ENCODE peak calls at places on chromosomes 13 and 19, in eight cellular contexts. One of them, this sample, is unnamed.

GRCh38 chr13:26784704-26785639 is 24.4 kb upstream of the GPR12 start:
- DNase-seq in astrocyte of the spinal cord: no peak
- DNase-seq in RWPE1: no peak
- DNase-seq in endodermal cell: peak
- DNase-seq in BJ: no peak
- DNase-seq in activated CD8-positive, alpha-beta T cell treated with anti-CD3 and anti-CD28 coated beads for 36 hours: peak
- DNase-seq in hepatocyte: no peak
- DNase-seq in mucosa of descending colon: peak
- DNase-seq in this sample: no peak

GRCh38 chr13:102569488-102569887 is 27.3 kb upstream of the TPP2 start:
- DNase-seq in astrocyte of the spinal cord: no peak
- DNase-seq in RWPE1: no peak
- DNase-seq in endodermal cell: no peak
- DNase-seq in BJ: peak
- DNase-seq in activated CD8-positive, alpha-beta T cell treated with anti-CD3 and anti-CD28 coated beads for 36 hours: no peak
- DNase-seq in hepatocyte: no peak
- DNase-seq in mucosa of descending colon: no peak
- DNase-seq in this sample: no peak

GRCh38 chr13:23621316-23621645 is 51.1 kb downstream of the TNFRSF19 start:
- DNase-seq in astrocyte of the spinal cord: peak
- DNase-seq in RWPE1: peak
- DNase-seq in endodermal cell: no peak
- DNase-seq in BJ: peak
- DNase-seq in activated CD8-positive, alpha-beta T cell treated with anti-CD3 and anti-CD28 coated beads for 36 hours: peak
- DNase-seq in hepatocyte: peak
- DNase-seq in mucosa of descending colon: no peak
- DNase-seq in this sample: no peak

GRCh38 chr13:38099751-38100150 is 230.2 kb upstream of the TRPC4 start:
- DNase-seq in astrocyte of the spinal cord: no peak
- DNase-seq in RWPE1: no peak
- DNase-seq in endodermal cell: no peak
- DNase-seq in BJ: no peak
- DNase-seq in activated CD8-positive, alpha-beta T cell treated with anti-CD3 and anti-CD28 coated beads for 36 hours: no peak
- DNase-seq in hepatocyte: no peak
- DNase-seq in mucosa of descending colon: no peak
- DNase-seq in this sample: no peak

GRCh38 chr13:30872685-30873443 is 33.2 kb upstream of the MEDAG start:
- DNase-seq in astrocyte of the spinal cord: peak
- DNase-seq in RWPE1: no peak
- DNase-seq in endodermal cell: peak
- DNase-seq in BJ: peak
- DNase-seq in activated CD8-positive, alpha-beta T cell treated with anti-CD3 and anti-CD28 coated beads for 36 hours: no peak
- DNase-seq in hepatocyte: peak
- DNase-seq in mucosa of descending colon: no peak
- DNase-seq in this sample: peak

GRCh38 chr19:35845215-35846037 is 6.9 kb downstream of the NPHS1 start:
- DNase-seq in astrocyte of the spinal cord: no peak
- DNase-seq in RWPE1: peak
- DNase-seq in endodermal cell: peak
- DNase-seq in BJ: no peak
- DNase-seq in activated CD8-positive, alpha-beta T cell treated with anti-CD3 and anti-CD28 coated beads for 36 hours: no peak
- DNase-seq in hepatocyte: peak
- DNase-seq in mucosa of descending colon: peak
- DNase-seq in this sample: no peak

GRCh38 chr13:74398599-74398998 is 264.4 kb upstream of the KLF12 start:
- DNase-seq in astrocyte of the spinal cord: no peak
- DNase-seq in RWPE1: no peak
- DNase-seq in endodermal cell: no peak
- DNase-seq in BJ: no peak
- DNase-seq in activated CD8-positive, alpha-beta T cell treated with anti-CD3 and anti-CD28 coated beads for 36 hours: no peak
- DNase-seq in hepatocyte: no peak
- DNase-seq in mucosa of descending colon: no peak
- DNase-seq in this sample: no peak

GRCh38 chr19:19866599-19867248 is 1.0 kb downstream of the ZNF253 start:
- DNase-seq in astrocyte of the spinal cord: no peak
- DNase-seq in RWPE1: peak
- DNase-seq in endodermal cell: peak
- DNase-seq in BJ: no peak
- DNase-seq in activated CD8-positive, alpha-beta T cell treated with anti-CD3 and anti-CD28 coated beads for 36 hours: peak
- DNase-seq in hepatocyte: peak
- DNase-seq in mucosa of descending colon: no peak
- DNase-seq in this sample: no peak

GRCh38 chr13:32905063-32905863 is 111.0 kb upstream of the KL start:
- DNase-seq in astrocyte of the spinal cord: no peak
- DNase-seq in RWPE1: peak
- DNase-seq in endodermal cell: no peak
- DNase-seq in BJ: no peak
- DNase-seq in activated CD8-positive, alpha-beta T cell treated with anti-CD3 and anti-CD28 coated beads for 36 hours: peak
- DNase-seq in hepatocyte: no peak
- DNase-seq in mucosa of descending colon: no peak
- DNase-seq in this sample: no peak

GRCh38 chr13:105202384-105202783 is 1333.1 kb downstream of the EFNB2 start:
- DNase-seq in astrocyte of the spinal cord: peak
- DNase-seq in RWPE1: no peak
- DNase-seq in endodermal cell: no peak
- DNase-seq in BJ: no peak
- DNase-seq in activated CD8-positive, alpha-beta T cell treated with anti-CD3 and anti-CD28 coated beads for 36 hours: no peak
- DNase-seq in hepatocyte: peak
- DNase-seq in mucosa of descending colon: no peak
- DNase-seq in this sample: no peak

GRCh38 chr13:41411536-41411935 is 45.8 kb upstream of the RGCC start:
- DNase-seq in astrocyte of the spinal cord: peak
- DNase-seq in RWPE1: peak
- DNase-seq in endodermal cell: peak
- DNase-seq in BJ: peak
- DNase-seq in activated CD8-positive, alpha-beta T cell treated with anti-CD3 and anti-CD28 coated beads for 36 hours: no peak
- DNase-seq in hepatocyte: peak
- DNase-seq in mucosa of descending colon: no peak
- DNase-seq in this sample: peak

GRCh38 chr13:40271931-40272775 is 394.3 kb downstream of the FOXO1 start:
- DNase-seq in astrocyte of the spinal cord: peak
- DNase-seq in RWPE1: peak
- DNase-seq in endodermal cell: peak
- DNase-seq in BJ: peak
- DNase-seq in activated CD8-positive, alpha-beta T cell treated with anti-CD3 and anti-CD28 coated beads for 36 hours: peak
- DNase-seq in hepatocyte: peak
- DNase-seq in mucosa of descending colon: no peak
- DNase-seq in this sample: peak

GRCh38 chr19:10112895-10113591 is 1.6 kb downstream of the P2RY11 start:
- DNase-seq in astrocyte of the spinal cord: no peak
- DNase-seq in RWPE1: no peak
- DNase-seq in endodermal cell: peak
- DNase-seq in BJ: no peak
- DNase-seq in activated CD8-positive, alpha-beta T cell treated with anti-CD3 and anti-CD28 coated beads for 36 hours: peak
- DNase-seq in hepatocyte: peak
- DNase-seq in mucosa of descending colon: peak
- DNase-seq in this sample: no peak

GRCh38 chr19:7101498-7102253 is 32.2 kb downstream of the ZNF557 start:
- DNase-seq in astrocyte of the spinal cord: no peak
- DNase-seq in RWPE1: no peak
- DNase-seq in endodermal cell: no peak
- DNase-seq in BJ: no peak
- DNase-seq in activated CD8-positive, alpha-beta T cell treated with anti-CD3 and anti-CD28 coated beads for 36 hours: no peak
- DNase-seq in hepatocyte: no peak
- DNase-seq in mucosa of descending colon: no peak
- DNase-seq in this sample: no peak

GRCh38 chr19:391726-392374 is 17.1 kb downstream of the C2CD4C start:
- DNase-seq in astrocyte of the spinal cord: no peak
- DNase-seq in RWPE1: no peak
- DNase-seq in endodermal cell: no peak
- DNase-seq in BJ: no peak
- DNase-seq in activated CD8-positive, alpha-beta T cell treated with anti-CD3 and anti-CD28 coated beads for 36 hours: no peak
- DNase-seq in hepatocyte: no peak
- DNase-seq in mucosa of descending colon: peak
- DNase-seq in this sample: no peak

GRCh38 chr13:49367640-49368431 is 76.0 kb downstream of the CAB39L start:
- DNase-seq in astrocyte of the spinal cord: no peak
- DNase-seq in RWPE1: no peak
- DNase-seq in endodermal cell: no peak
- DNase-seq in BJ: no peak
- DNase-seq in activated CD8-positive, alpha-beta T cell treated with anti-CD3 and anti-CD28 coated beads for 36 hours: no peak
- DNase-seq in hepatocyte: no peak
- DNase-seq in mucosa of descending colon: no peak
- DNase-seq in this sample: no peak

GRCh38 chr19:49497047-49497789 is 984 bp downstream of the RPS11 start:
- DNase-seq in astrocyte of the spinal cord: peak
- DNase-seq in RWPE1: peak
- DNase-seq in endodermal cell: peak
- DNase-seq in BJ: no peak
- DNase-seq in activated CD8-positive, alpha-beta T cell treated with anti-CD3 and anti-CD28 coated beads for 36 hours: peak
- DNase-seq in hepatocyte: peak
- DNase-seq in mucosa of descending colon: peak
- DNase-seq in this sample: no peak

GRCh38 chr13:37495046-37495445 is 103.5 kb downstream of the POSTN start:
- DNase-seq in astrocyte of the spinal cord: peak
- DNase-seq in RWPE1: no peak
- DNase-seq in endodermal cell: no peak
- DNase-seq in BJ: no peak
- DNase-seq in activated CD8-positive, alpha-beta T cell treated with anti-CD3 and anti-CD28 coated beads for 36 hours: no peak
- DNase-seq in hepatocyte: no peak
- DNase-seq in mucosa of descending colon: no peak
- DNase-seq in this sample: no peak

GRCh38 chr13:105597573-105597972 is 937.9 kb downstream of the EFNB2 start:
- DNase-seq in astrocyte of the spinal cord: no peak
- DNase-seq in RWPE1: no peak
- DNase-seq in endodermal cell: no peak
- DNase-seq in BJ: no peak
- DNase-seq in activated CD8-positive, alpha-beta T cell treated with anti-CD3 and anti-CD28 coated beads for 36 hours: no peak
- DNase-seq in hepatocyte: no peak
- DNase-seq in mucosa of descending colon: no peak
- DNase-seq in this sample: no peak

GRCh38 chr13:44293908-44294735 is 79.5 kb upstream of the SERP2 start:
- DNase-seq in astrocyte of the spinal cord: peak
- DNase-seq in RWPE1: no peak
- DNase-seq in endodermal cell: no peak
- DNase-seq in BJ: no peak
- DNase-seq in activated CD8-positive, alpha-beta T cell treated with anti-CD3 and anti-CD28 coated beads for 36 hours: no peak
- DNase-seq in hepatocyte: no peak
- DNase-seq in mucosa of descending colon: no peak
- DNase-seq in this sample: no peak

GRCh38 chr13:71525004-71525403 is 342.0 kb downstream of the DACH1 start:
- DNase-seq in astrocyte of the spinal cord: no peak
- DNase-seq in RWPE1: no peak
- DNase-seq in endodermal cell: no peak
- DNase-seq in BJ: peak
- DNase-seq in activated CD8-positive, alpha-beta T cell treated with anti-CD3 and anti-CD28 coated beads for 36 hours: no peak
- DNase-seq in hepatocyte: no peak
- DNase-seq in mucosa of descending colon: no peak
- DNase-seq in this sample: no peak

GRCh38 chr13:104854007-104854406 is 1681.5 kb downstream of the EFNB2 start:
- DNase-seq in astrocyte of the spinal cord: no peak
- DNase-seq in RWPE1: no peak
- DNase-seq in endodermal cell: peak
- DNase-seq in BJ: no peak
- DNase-seq in activated CD8-positive, alpha-beta T cell treated with anti-CD3 and anti-CD28 coated beads for 36 hours: no peak
- DNase-seq in hepatocyte: no peak
- DNase-seq in mucosa of descending colon: no peak
- DNase-seq in this sample: no peak

DNA sequence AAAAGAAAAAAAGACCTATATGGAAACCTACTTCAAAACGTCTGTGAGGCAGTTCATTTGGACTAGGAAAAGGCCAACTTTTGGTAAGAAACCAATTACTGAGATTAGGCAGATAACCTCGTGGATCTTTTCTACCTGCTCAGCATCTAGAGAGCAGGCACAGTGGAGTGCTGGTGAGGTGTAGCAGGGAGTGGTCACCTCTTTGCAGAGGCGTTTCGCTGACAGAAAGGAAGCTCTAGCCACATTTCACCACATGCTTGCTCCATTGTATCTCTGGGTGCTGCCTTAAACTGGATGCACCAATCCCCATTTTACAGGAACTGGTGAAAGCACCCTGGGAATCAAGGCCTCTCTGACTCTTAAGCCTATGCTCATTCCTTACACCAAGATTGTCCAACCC is 360.5 kb downstream of the LIG4 start:
- DNase-seq in astrocyte of the spinal cord: no peak
- DNase-seq in RWPE1: no peak
- DNase-seq in endodermal cell: no peak
- DNase-seq in BJ: no peak
- DNase-seq in activated CD8-positive, alpha-beta T cell treated with anti-CD3 and anti-CD28 coated beads for 36 hours: no peak
- DNase-seq in hepatocyte: no peak
- DNase-seq in mucosa of descending colon: no peak
- DNase-seq in this sample: no peak
- TF ChIP-seq CTCF in astrocyte of the spinal cord: no peak
- TF ChIP-seq CTCF in RWPE1: no peak
- TF ChIP-seq CTCF in endodermal cell: no peak
- TF ChIP-seq CTCF in BJ: no peak
- TF ChIP-seq CTCF in activated CD8-positive, alpha-beta T cell treated with anti-CD3 and anti-CD28 coated beads for 36 hours: no peak
- TF ChIP-seq CTCF in hepatocyte: no peak
- TF ChIP-seq CTCF in mucosa of descending colon: no peak
- TF ChIP-seq CTCF in this sample: no peak

GRCh38 chr19:30696514-30696913 is 324.3 kb downstream of the ZNF536 start:
- DNase-seq in astrocyte of the spinal cord: no peak
- DNase-seq in RWPE1: no peak
- DNase-seq in endodermal cell: peak
- DNase-seq in BJ: no peak
- DNase-seq in activated CD8-positive, alpha-beta T cell treated with anti-CD3 and anti-CD28 coated beads for 36 hours: peak
- DNase-seq in hepatocyte: peak
- DNase-seq in mucosa of descending colon: no peak
- DNase-seq in this sample: no peak
- TF ChIP-seq CTCF in astrocyte of the spinal cord: peak
- TF ChIP-seq CTCF in RWPE1: no peak
- TF ChIP-seq CTCF in endodermal cell: peak
- TF ChIP-seq CTCF in BJ: peak
- TF ChIP-seq CTCF in activated CD8-positive, alpha-beta T cell treated with anti-CD3 and anti-CD28 coated beads for 36 hours: peak
- TF ChIP-seq CTCF in hepatocyte: peak
- TF ChIP-seq CTCF in mucosa of descending colon: no peak
- TF ChIP-seq CTCF in this sample: peak

GRCh38 chr19:40521276-40521675 is 54.5 kb downstream of the SPTBN4 start:
- DNase-seq in astrocyte of the spinal cord: peak
- DNase-seq in RWPE1: no peak
- DNase-seq in endodermal cell: no peak
- DNase-seq in BJ: no peak
- DNase-seq in activated CD8-positive, alpha-beta T cell treated with anti-CD3 and anti-CD28 coated beads for 36 hours: peak
- DNase-seq in hepatocyte: no peak
- DNase-seq in mucosa of descending colon: no peak
- DNase-seq in this sample: no peak
- TF ChIP-seq CTCF in astrocyte of the spinal cord: peak
- TF ChIP-seq CTCF in RWPE1: peak
- TF ChIP-seq CTCF in endodermal cell: peak
- TF ChIP-seq CTCF in BJ: peak
- TF ChIP-seq CTCF in activated CD8-positive, alpha-beta T cell treated with anti-CD3 and anti-CD28 coated beads for 36 hours: peak
- TF ChIP-seq CTCF in hepatocyte: peak
- TF ChIP-seq CTCF in mucosa of descending colon: no peak
- TF ChIP-seq CTCF in this sample: peak

DNA sequence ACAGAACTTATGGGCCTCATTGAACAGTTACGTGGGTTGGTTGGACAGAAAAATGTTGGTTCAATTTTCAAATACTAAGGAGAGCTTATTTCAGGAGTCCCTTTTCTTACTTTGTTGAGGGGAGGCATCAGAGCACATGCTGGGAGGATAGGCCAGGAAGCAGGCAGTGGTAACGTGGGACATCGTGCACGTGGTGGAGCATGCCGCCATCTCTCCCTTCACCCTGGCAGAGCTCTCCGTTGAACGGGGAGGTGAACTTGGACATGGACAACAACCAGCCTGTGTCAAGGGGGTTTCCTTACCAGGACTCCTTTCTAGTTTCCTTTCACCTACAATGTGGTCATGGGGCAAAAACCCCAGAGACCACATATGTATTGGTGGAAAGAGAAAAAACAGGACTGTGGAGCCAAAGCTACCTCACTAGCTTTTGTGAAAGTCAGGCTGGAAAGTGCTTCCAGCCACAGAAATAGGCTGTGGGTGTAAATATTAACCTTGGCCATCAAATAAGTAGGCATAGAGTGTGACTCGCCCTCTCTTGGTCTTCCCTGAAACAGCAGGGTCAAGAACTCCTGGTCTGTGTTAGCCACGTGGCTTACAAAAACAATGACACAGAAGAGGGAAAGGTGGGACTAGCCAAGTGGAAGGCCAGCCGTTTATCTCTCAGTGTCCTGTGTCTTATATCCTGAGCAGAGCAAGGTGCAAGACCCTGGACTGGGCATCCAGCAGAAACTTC is 14.4 kb downstream of the MICOS13 start:
- DNase-seq in astrocyte of the spinal cord: peak
- DNase-seq in RWPE1: no peak
- DNase-seq in endodermal cell: no peak
- DNase-seq in BJ: no peak
- DNase-seq in activated CD8-positive, alpha-beta T cell treated with anti-CD3 and anti-CD28 coated beads for 36 hours: no peak
- DNase-seq in hepatocyte: no peak
- DNase-seq in mucosa of descending colon: no peak
- DNase-seq in this sample: no peak
- TF ChIP-seq CTCF in astrocyte of the spinal cord: peak
- TF ChIP-seq CTCF in RWPE1: no peak
- TF ChIP-seq CTCF in endodermal cell: peak
- TF ChIP-seq CTCF in BJ: peak
- TF ChIP-seq CTCF in activated CD8-positive, alpha-beta T cell treated with anti-CD3 and anti-CD28 coated beads for 36 hours: no peak
- TF ChIP-seq CTCF in hepatocyte: peak
- TF ChIP-seq CTCF in mucosa of descending colon: no peak
- TF ChIP-seq CTCF in this sample: peak